ENCODE peak calls at places on chromosomes 16 and 17, in seven cellular contexts. One of them, this sample, is unnamed. For H3K36me3, the result is how much of the 10 kb centered on the place peaks cover.

GRCh38 chr16:22326771-22327445 is 29.7 kb downstream of the POLR3E start:
- DNase-seq in left ventricle myocardium inferior: no peak
- DNase-seq in body of pancreas: no peak
- DNase-seq in stomach: no peak
- DNase-seq in right atrium auricular region: peak
- DNase-seq in ascending aorta: no peak
- DNase-seq in neuronal stem cell: no peak
- DNase-seq in this sample: no peak

GRCh38 chr16:70438983-70439862 is at the start of gene ST3GAL2:
- DNase-seq in left ventricle myocardium inferior: peak
- DNase-seq in body of pancreas: peak
- DNase-seq in stomach: peak
- DNase-seq in right atrium auricular region: peak
- DNase-seq in ascending aorta: peak
- DNase-seq in neuronal stem cell: peak
- DNase-seq in this sample: peak

GRCh38 chr16:27544671-27545070 is 5.0 kb downstream of the GTF3C1 start:
- DNase-seq in left ventricle myocardium inferior: no peak
- DNase-seq in body of pancreas: no peak
- DNase-seq in stomach: no peak
- DNase-seq in right atrium auricular region: no peak
- DNase-seq in ascending aorta: no peak
- DNase-seq in neuronal stem cell: no peak
- DNase-seq in this sample: no peak

GRCh38 chr16:80200079-80200478 is 340.7 kb upstream of the DYNLRB2 start:
- DNase-seq in left ventricle myocardium inferior: no peak
- DNase-seq in body of pancreas: no peak
- DNase-seq in stomach: no peak
- DNase-seq in right atrium auricular region: no peak
- DNase-seq in ascending aorta: no peak
- DNase-seq in neuronal stem cell: no peak
- DNase-seq in this sample: no peak

GRCh38 chr17:34711646-34712045 is 132.3 kb downstream of the TMEM132E start:
- DNase-seq in left ventricle myocardium inferior: no peak
- DNase-seq in body of pancreas: no peak
- DNase-seq in stomach: no peak
- DNase-seq in right atrium auricular region: peak
- DNase-seq in ascending aorta: no peak
- DNase-seq in neuronal stem cell: no peak
- DNase-seq in this sample: no peak

GRCh38 chr16:87895641-87896141 is 26.4 kb upstream of the SLC7A5 start:
- DNase-seq in left ventricle myocardium inferior: no peak
- DNase-seq in body of pancreas: no peak
- DNase-seq in stomach: peak
- DNase-seq in right atrium auricular region: no peak
- DNase-seq in ascending aorta: no peak
- DNase-seq in neuronal stem cell: no peak
- DNase-seq in this sample: no peak

GRCh38 chr16:70495425-70496182 is 27.8 kb downstream of the COG4 start:
- DNase-seq in left ventricle myocardium inferior: no peak
- DNase-seq in body of pancreas: no peak
- DNase-seq in stomach: no peak
- DNase-seq in right atrium auricular region: no peak
- DNase-seq in ascending aorta: no peak
- DNase-seq in neuronal stem cell: no peak
- DNase-seq in this sample: no peak

GRCh38 chr17:64992325-64992802 is 64.2 kb downstream of the GNA13 start:
- DNase-seq in left ventricle myocardium inferior: no peak
- DNase-seq in body of pancreas: no peak
- DNase-seq in stomach: no peak
- DNase-seq in right atrium auricular region: no peak
- DNase-seq in ascending aorta: no peak
- DNase-seq in neuronal stem cell: no peak
- DNase-seq in this sample: no peak

GRCh38 chr16:87806246-87806607 is 40.4 kb upstream of the KLHDC4 start:
- DNase-seq in left ventricle myocardium inferior: no peak
- DNase-seq in body of pancreas: no peak
- DNase-seq in stomach: peak
- DNase-seq in right atrium auricular region: no peak
- DNase-seq in ascending aorta: no peak
- DNase-seq in neuronal stem cell: no peak
- DNase-seq in this sample: no peak

GRCh38 chr16:2469399-2470233 is 1.5 kb upstream of the NTN3 start:
- DNase-seq in left ventricle myocardium inferior: no peak
- DNase-seq in body of pancreas: no peak
- DNase-seq in stomach: no peak
- DNase-seq in right atrium auricular region: no peak
- DNase-seq in ascending aorta: no peak
- DNase-seq in neuronal stem cell: no peak
- DNase-seq in this sample: no peak

GRCh38 chr17:82927661-82928601 is 88.1 kb upstream of the ZNF750 start:
- DNase-seq in left ventricle myocardium inferior: peak
- DNase-seq in body of pancreas: no peak
- DNase-seq in stomach: no peak
- DNase-seq in right atrium auricular region: no peak
- DNase-seq in ascending aorta: no peak
- DNase-seq in neuronal stem cell: no peak
- DNase-seq in this sample: peak

GRCh38 chr17:48427598-48427997 is 2.4 kb downstream of the SKAP1 start:
- DNase-seq in left ventricle myocardium inferior: no peak
- DNase-seq in body of pancreas: no peak
- DNase-seq in stomach: no peak
- DNase-seq in right atrium auricular region: no peak
- DNase-seq in ascending aorta: no peak
- DNase-seq in neuronal stem cell: no peak
- DNase-seq in this sample: no peak

GRCh38 chr17:17723354-17724261 is 42.4 kb downstream of the RAI1 start:
- DNase-seq in left ventricle myocardium inferior: no peak
- DNase-seq in body of pancreas: no peak
- DNase-seq in stomach: no peak
- DNase-seq in right atrium auricular region: no peak
- DNase-seq in ascending aorta: no peak
- DNase-seq in neuronal stem cell: no peak
- DNase-seq in this sample: no peak

GRCh38 chr17:8079291-8080207 is 8.0 kb downstream of the ALOX12B start:
- DNase-seq in left ventricle myocardium inferior: peak
- DNase-seq in body of pancreas: peak
- DNase-seq in stomach: peak
- DNase-seq in right atrium auricular region: peak
- DNase-seq in ascending aorta: peak
- DNase-seq in neuronal stem cell: peak
- DNase-seq in this sample: peak

GRCh38 chr17:1374426-1375177 is 25.4 kb downstream of the YWHAE start:
- DNase-seq in left ventricle myocardium inferior: no peak
- DNase-seq in body of pancreas: no peak
- DNase-seq in stomach: no peak
- DNase-seq in right atrium auricular region: no peak
- DNase-seq in ascending aorta: no peak
- DNase-seq in neuronal stem cell: no peak
- DNase-seq in this sample: peak

GRCh38 chr17:48024149-48025039 is 13.2 kb downstream of the COPZ2 start:
- DNase-seq in left ventricle myocardium inferior: peak
- DNase-seq in body of pancreas: peak
- DNase-seq in stomach: peak
- DNase-seq in right atrium auricular region: no peak
- DNase-seq in ascending aorta: peak
- DNase-seq in neuronal stem cell: no peak
- DNase-seq in this sample: peak

GRCh38 chr17:59093702-59094231 is 12.9 kb downstream of the TRIM37 start:
- DNase-seq in left ventricle myocardium inferior: peak
- DNase-seq in body of pancreas: peak
- DNase-seq in stomach: no peak
- DNase-seq in right atrium auricular region: peak
- DNase-seq in ascending aorta: peak
- DNase-seq in neuronal stem cell: no peak
- DNase-seq in this sample: peak

GRCh38 chr16:86819523-86819887 is 241.2 kb downstream of the FOXL1 start:
- DNase-seq in left ventricle myocardium inferior: no peak
- DNase-seq in body of pancreas: no peak
- DNase-seq in stomach: no peak
- DNase-seq in right atrium auricular region: no peak
- DNase-seq in ascending aorta: no peak
- DNase-seq in neuronal stem cell: no peak
- DNase-seq in this sample: no peak

GRCh38 chr17:27541326-27542023 is 85.2 kb downstream of the KSR1 start:
- DNase-seq in left ventricle myocardium inferior: no peak
- DNase-seq in body of pancreas: no peak
- DNase-seq in stomach: no peak
- DNase-seq in right atrium auricular region: no peak
- DNase-seq in ascending aorta: no peak
- DNase-seq in neuronal stem cell: no peak
- DNase-seq in this sample: no peak

GRCh38 chr17:4304417-4305027 is 40.7 kb upstream of the ANKFY1 start:
- DNase-seq in left ventricle myocardium inferior: no peak
- DNase-seq in body of pancreas: peak
- DNase-seq in stomach: peak
- DNase-seq in right atrium auricular region: no peak
- DNase-seq in ascending aorta: no peak
- DNase-seq in neuronal stem cell: peak
- DNase-seq in this sample: peak

GRCh38 chr16:22194707-22195444 is 11.2 kb upstream of the EEF2K start:
- DNase-seq in left ventricle myocardium inferior: no peak
- DNase-seq in body of pancreas: no peak
- DNase-seq in stomach: no peak
- DNase-seq in right atrium auricular region: no peak
- DNase-seq in ascending aorta: no peak
- DNase-seq in neuronal stem cell: no peak
- DNase-seq in this sample: no peak

GRCh38 chr17:42422958-42423712 is at the start of gene CAVIN1:
- DNase-seq in left ventricle myocardium inferior: peak
- DNase-seq in body of pancreas: peak
- DNase-seq in stomach: peak
- DNase-seq in right atrium auricular region: peak
- DNase-seq in ascending aorta: peak
- DNase-seq in neuronal stem cell: peak
- DNase-seq in this sample: peak

GRCh38 chr17:29504711-29505110 is 62.1 kb downstream of the ABHD15 start:
- DNase-seq in left ventricle myocardium inferior: no peak
- DNase-seq in body of pancreas: no peak
- DNase-seq in stomach: no peak
- DNase-seq in right atrium auricular region: no peak
- DNase-seq in ascending aorta: no peak
- DNase-seq in neuronal stem cell: no peak
- DNase-seq in this sample: no peak

GRCh38 chr17:82938486-82939212 is 98.8 kb upstream of the ZNF750 start:
- DNase-seq in left ventricle myocardium inferior: peak
- DNase-seq in body of pancreas: peak
- DNase-seq in stomach: no peak
- DNase-seq in right atrium auricular region: no peak
- DNase-seq in ascending aorta: peak
- DNase-seq in neuronal stem cell: no peak
- DNase-seq in this sample: no peak

GRCh38 chr16:79050063-79050462 is 550.5 kb downstream of the MAF start:
- DNase-seq in left ventricle myocardium inferior: no peak
- DNase-seq in body of pancreas: no peak
- DNase-seq in stomach: no peak
- DNase-seq in right atrium auricular region: no peak
- DNase-seq in ascending aorta: no peak
- DNase-seq in neuronal stem cell: no peak
- DNase-seq in this sample: no peak

GRCh38 chr17:19386974-19387920 is at the start of gene MFAP4:
- DNase-seq in left ventricle myocardium inferior: peak
- DNase-seq in body of pancreas: peak
- DNase-seq in stomach: no peak
- DNase-seq in right atrium auricular region: peak
- DNase-seq in ascending aorta: peak
- DNase-seq in neuronal stem cell: no peak
- DNase-seq in this sample: no peak
- H3K4me3 ChIP-seq in left ventricle myocardium inferior: peak
- H3K4me3 ChIP-seq in body of pancreas: no peak
- H3K4me3 ChIP-seq in stomach: peak
- H3K4me3 ChIP-seq in right atrium auricular region: peak
- H3K4me3 ChIP-seq in ascending aorta: peak
- H3K4me3 ChIP-seq in neuronal stem cell: no peak
- H3K4me3 ChIP-seq in this sample: no peak

GRCh38 chr17:57338257-57338919 is 82.1 kb downstream of the MSI2 start:
- DNase-seq in left ventricle myocardium inferior: no peak
- DNase-seq in body of pancreas: no peak
- DNase-seq in stomach: no peak
- DNase-seq in right atrium auricular region: no peak
- DNase-seq in ascending aorta: no peak
- DNase-seq in neuronal stem cell: no peak
- DNase-seq in this sample: no peak
- H3K36me3 ChIP-seq in left ventricle myocardium inferior: under half
- H3K36me3 ChIP-seq in body of pancreas: under half
- H3K36me3 ChIP-seq in stomach: under half
- H3K36me3 ChIP-seq in right atrium auricular region: under half
- H3K36me3 ChIP-seq in ascending aorta: under half
- H3K36me3 ChIP-seq in neuronal stem cell: under half
- H3K36me3 ChIP-seq in this sample: under half

GRCh38 chr17:63963123-63963522 is 9.6 kb downstream of the SCN4A start:
- DNase-seq in left ventricle myocardium inferior: peak
- DNase-seq in body of pancreas: no peak
- DNase-seq in stomach: no peak
- DNase-seq in right atrium auricular region: peak
- DNase-seq in ascending aorta: no peak
- DNase-seq in neuronal stem cell: no peak
- DNase-seq in this sample: no peak

GRCh38 chr17:63962298-63962744 is 10.4 kb downstream of the SCN4A start:
- DNase-seq in left ventricle myocardium inferior: no peak
- DNase-seq in body of pancreas: no peak
- DNase-seq in stomach: no peak
- DNase-seq in right atrium auricular region: no peak
- DNase-seq in ascending aorta: no peak
- DNase-seq in neuronal stem cell: no peak
- DNase-seq in this sample: no peak

GRCh38 chr17:63969278-63969677 is 3.4 kb downstream of the SCN4A start:
- DNase-seq in left ventricle myocardium inferior: no peak
- DNase-seq in body of pancreas: no peak
- DNase-seq in stomach: no peak
- DNase-seq in right atrium auricular region: no peak
- DNase-seq in ascending aorta: no peak
- DNase-seq in neuronal stem cell: no peak
- DNase-seq in this sample: no peak

GRCh38 chr17:63967953-63968352 is 4.8 kb downstream of the SCN4A start:
- DNase-seq in left ventricle myocardium inferior: no peak
- DNase-seq in body of pancreas: no peak
- DNase-seq in stomach: no peak
- DNase-seq in right atrium auricular region: no peak
- DNase-seq in ascending aorta: no peak
- DNase-seq in neuronal stem cell: no peak
- DNase-seq in this sample: no peak

GRCh38 chr17:63966646-63967265 is 6.0 kb downstream of the SCN4A start:
- DNase-seq in left ventricle myocardium inferior: no peak
- DNase-seq in body of pancreas: no peak
- DNase-seq in stomach: no peak
- DNase-seq in right atrium auricular region: no peak
- DNase-seq in ascending aorta: no peak
- DNase-seq in neuronal stem cell: no peak
- DNase-seq in this sample: no peak
- H3K4me3 ChIP-seq in left ventricle myocardium inferior: no peak
- H3K4me3 ChIP-seq in body of pancreas: no peak
- H3K4me3 ChIP-seq in stomach: no peak
- H3K4me3 ChIP-seq in right atrium auricular region: no peak
- H3K4me3 ChIP-seq in ascending aorta: no peak
- H3K4me3 ChIP-seq in neuronal stem cell: no peak
- H3K4me3 ChIP-seq in this sample: no peak

DNA sequence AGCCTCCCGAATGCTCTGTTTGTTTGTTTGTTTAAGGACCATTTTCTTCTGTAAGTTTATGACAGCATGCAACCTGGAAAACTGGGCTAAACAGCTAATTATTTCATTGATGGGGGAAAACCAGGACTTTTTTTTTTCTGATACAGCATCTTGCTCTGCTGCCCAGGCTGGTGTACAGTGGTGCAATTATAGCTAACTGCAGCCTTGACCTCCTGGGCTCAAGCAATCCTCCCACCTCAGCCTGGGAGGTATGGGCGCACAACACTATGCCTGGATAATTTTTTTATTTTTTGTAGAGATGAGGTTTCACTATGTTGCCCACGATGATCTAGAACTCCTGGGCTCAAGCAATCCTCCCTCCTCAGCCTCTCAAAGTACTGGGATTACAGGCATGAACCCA is 37.3 kb downstream of the GPATCH8 start:
- DNase-seq in left ventricle myocardium inferior: no peak
- DNase-seq in body of pancreas: no peak
- DNase-seq in stomach: no peak
- DNase-seq in right atrium auricular region: no peak
- DNase-seq in ascending aorta: no peak
- DNase-seq in neuronal stem cell: no peak
- DNase-seq in this sample: no peak
- H3K36me3 ChIP-seq in left ventricle myocardium inferior: under half
- H3K36me3 ChIP-seq in body of pancreas: under half
- H3K36me3 ChIP-seq in stomach: under half
- H3K36me3 ChIP-seq in right atrium auricular region: under half
- H3K36me3 ChIP-seq in ascending aorta: under half
- H3K36me3 ChIP-seq in neuronal stem cell: under half
- H3K36me3 ChIP-seq in this sample: under half

This sample was measured in Caco-2.